ENCODE peak calls at places on chromosomes 2 and 18, in six cellular contexts. One of them, this sample, is unnamed.

GRCh38 chr2:177724398-177725287 is 332.1 kb downstream of the AGPS start:
- DNase-seq in right cardiac atrium: peak
- DNase-seq in endothelial cell of umbilical vein: peak
- DNase-seq in mesenchymal stem cell: peak
- DNase-seq in Panc1: peak
- DNase-seq in substantia nigra: peak
- DNase-seq in this sample: peak

GRCh38 chr2:60513996-60514395 is 39.5 kb downstream of the BCL11A start:
- DNase-seq in right cardiac atrium: no peak
- DNase-seq in endothelial cell of umbilical vein: no peak
- DNase-seq in mesenchymal stem cell: no peak
- DNase-seq in Panc1: no peak
- DNase-seq in substantia nigra: no peak
- DNase-seq in this sample: no peak

GRCh38 chr2:38709515-38710194 is 41.5 kb downstream of the SRSF7 start:
- DNase-seq in right cardiac atrium: no peak
- DNase-seq in endothelial cell of umbilical vein: no peak
- DNase-seq in mesenchymal stem cell: no peak
- DNase-seq in Panc1: no peak
- DNase-seq in substantia nigra: no peak
- DNase-seq in this sample: no peak

GRCh38 chr2:206713770-206714169 is 4.4 kb downstream of the DYTN start:
- DNase-seq in right cardiac atrium: no peak
- DNase-seq in endothelial cell of umbilical vein: no peak
- DNase-seq in mesenchymal stem cell: no peak
- DNase-seq in Panc1: no peak
- DNase-seq in substantia nigra: no peak
- DNase-seq in this sample: no peak

GRCh38 chr2:160293401-160293911 is 93.4 kb upstream of the ITGB6 start:
- DNase-seq in right cardiac atrium: no peak
- DNase-seq in endothelial cell of umbilical vein: no peak
- DNase-seq in mesenchymal stem cell: peak
- DNase-seq in Panc1: no peak
- DNase-seq in substantia nigra: no peak
- DNase-seq in this sample: peak

GRCh38 chr18:79394438-79395307 is 1.1 kb upstream of the NFATC1 start:
- DNase-seq in right cardiac atrium: peak
- DNase-seq in endothelial cell of umbilical vein: peak
- DNase-seq in mesenchymal stem cell: peak
- DNase-seq in Panc1: no peak
- DNase-seq in substantia nigra: no peak
- DNase-seq in this sample: peak

GRCh38 chr2:157838442-157839161 is 37.5 kb downstream of the ACVR1 start:
- DNase-seq in right cardiac atrium: peak
- DNase-seq in endothelial cell of umbilical vein: peak
- DNase-seq in mesenchymal stem cell: peak
- DNase-seq in Panc1: no peak
- DNase-seq in substantia nigra: no peak
- DNase-seq in this sample: peak

GRCh38 chr18:50454379-50455005 is 79.6 kb downstream of the SKA1 start:
- DNase-seq in right cardiac atrium: no peak
- DNase-seq in endothelial cell of umbilical vein: no peak
- DNase-seq in mesenchymal stem cell: no peak
- DNase-seq in Panc1: no peak
- DNase-seq in substantia nigra: no peak
- DNase-seq in this sample: no peak

GRCh38 chr2:181848356-181848876 is 43.1 kb upstream of the ITPRID2 start:
- DNase-seq in right cardiac atrium: no peak
- DNase-seq in endothelial cell of umbilical vein: no peak
- DNase-seq in mesenchymal stem cell: no peak
- DNase-seq in Panc1: no peak
- DNase-seq in substantia nigra: no peak
- DNase-seq in this sample: no peak

GRCh38 chr18:77088977-77089795 is 43.4 kb downstream of the MBP start:
- DNase-seq in right cardiac atrium: no peak
- DNase-seq in endothelial cell of umbilical vein: no peak
- DNase-seq in mesenchymal stem cell: no peak
- DNase-seq in Panc1: no peak
- DNase-seq in substantia nigra: no peak
- DNase-seq in this sample: no peak

GRCh38 chr2:10258726-10259125 is 44.0 kb upstream of the HPCAL1 start:
- DNase-seq in right cardiac atrium: no peak
- DNase-seq in endothelial cell of umbilical vein: no peak
- DNase-seq in mesenchymal stem cell: no peak
- DNase-seq in Panc1: no peak
- DNase-seq in substantia nigra: no peak
- DNase-seq in this sample: no peak

GRCh38 chr2:69754633-69755032 is 12.7 kb downstream of the ANXA4 start:
- DNase-seq in right cardiac atrium: no peak
- DNase-seq in endothelial cell of umbilical vein: no peak
- DNase-seq in mesenchymal stem cell: no peak
- DNase-seq in Panc1: no peak
- DNase-seq in substantia nigra: no peak
- DNase-seq in this sample: no peak
- H3K27ac ChIP-seq in right cardiac atrium: peak
- H3K27ac ChIP-seq in endothelial cell of umbilical vein: no peak
- H3K27ac ChIP-seq in mesenchymal stem cell: peak
- H3K27ac ChIP-seq in Panc1: peak
- H3K27ac ChIP-seq in substantia nigra: no peak
- H3K27ac ChIP-seq in this sample: no peak

GRCh38 chr18:6327895-6328623 is 86.7 kb downstream of the L3MBTL4 start:
- DNase-seq in right cardiac atrium: no peak
- DNase-seq in endothelial cell of umbilical vein: no peak
- DNase-seq in mesenchymal stem cell: no peak
- DNase-seq in Panc1: no peak
- DNase-seq in substantia nigra: no peak
- DNase-seq in this sample: no peak

GRCh38 chr18:6327485-6327884 is 87.2 kb downstream of the L3MBTL4 start:
- DNase-seq in right cardiac atrium: no peak
- DNase-seq in endothelial cell of umbilical vein: no peak
- DNase-seq in mesenchymal stem cell: no peak
- DNase-seq in Panc1: no peak
- DNase-seq in substantia nigra: no peak
- DNase-seq in this sample: no peak

GRCh38 chr18:6328624-6329016 is 86.1 kb downstream of the L3MBTL4 start:
- DNase-seq in right cardiac atrium: peak
- DNase-seq in endothelial cell of umbilical vein: no peak
- DNase-seq in mesenchymal stem cell: no peak
- DNase-seq in Panc1: no peak
- DNase-seq in substantia nigra: no peak
- DNase-seq in this sample: no peak

GRCh38 chr18:6323319-6323889 is 91.3 kb downstream of the L3MBTL4 start:
- DNase-seq in right cardiac atrium: no peak
- DNase-seq in endothelial cell of umbilical vein: no peak
- DNase-seq in mesenchymal stem cell: no peak
- DNase-seq in Panc1: no peak
- DNase-seq in substantia nigra: no peak
- DNase-seq in this sample: no peak

GRCh38 chr18:6326566-6326965 is 88.1 kb downstream of the L3MBTL4 start:
- DNase-seq in right cardiac atrium: no peak
- DNase-seq in endothelial cell of umbilical vein: no peak
- DNase-seq in mesenchymal stem cell: no peak
- DNase-seq in Panc1: no peak
- DNase-seq in substantia nigra: no peak
- DNase-seq in this sample: no peak
- H3K27ac ChIP-seq in right cardiac atrium: no peak
- H3K27ac ChIP-seq in endothelial cell of umbilical vein: no peak
- H3K27ac ChIP-seq in mesenchymal stem cell: no peak
- H3K27ac ChIP-seq in Panc1: no peak
- H3K27ac ChIP-seq in substantia nigra: no peak
- H3K27ac ChIP-seq in this sample: no peak

GRCh38 chr18:27948981-27949380 is 227.9 kb downstream of the CDH2 start:
- DNase-seq in right cardiac atrium: no peak
- DNase-seq in endothelial cell of umbilical vein: no peak
- DNase-seq in mesenchymal stem cell: no peak
- DNase-seq in Panc1: no peak
- DNase-seq in substantia nigra: no peak
- DNase-seq in this sample: no peak
- H3K27ac ChIP-seq in right cardiac atrium: no peak
- H3K27ac ChIP-seq in endothelial cell of umbilical vein: no peak
- H3K27ac ChIP-seq in mesenchymal stem cell: no peak
- H3K27ac ChIP-seq in Panc1: no peak
- H3K27ac ChIP-seq in substantia nigra: no peak
- H3K27ac ChIP-seq in this sample: no peak

GRCh38 chr2:164015328-164016123 is 279.7 kb upstream of the FIGN start:
- DNase-seq in right cardiac atrium: peak
- DNase-seq in endothelial cell of umbilical vein: no peak
- DNase-seq in mesenchymal stem cell: no peak
- DNase-seq in Panc1: no peak
- DNase-seq in substantia nigra: no peak
- DNase-seq in this sample: peak

GRCh38 chr2:164008752-164009151 is 272.9 kb upstream of the FIGN start:
- DNase-seq in right cardiac atrium: no peak
- DNase-seq in endothelial cell of umbilical vein: no peak
- DNase-seq in mesenchymal stem cell: no peak
- DNase-seq in Panc1: no peak
- DNase-seq in substantia nigra: no peak
- DNase-seq in this sample: no peak

GRCh38 chr2:164014068-164014577 is 278.3 kb upstream of the FIGN start:
- DNase-seq in right cardiac atrium: peak
- DNase-seq in endothelial cell of umbilical vein: no peak
- DNase-seq in mesenchymal stem cell: no peak
- DNase-seq in Panc1: no peak
- DNase-seq in substantia nigra: peak
- DNase-seq in this sample: no peak

GRCh38 chr2:164014791-164015190 is 279.0 kb upstream of the FIGN start:
- DNase-seq in right cardiac atrium: no peak
- DNase-seq in endothelial cell of umbilical vein: no peak
- DNase-seq in mesenchymal stem cell: no peak
- DNase-seq in Panc1: no peak
- DNase-seq in substantia nigra: no peak
- DNase-seq in this sample: no peak

GRCh38 chr2:164009801-164010337 is 274.1 kb upstream of the FIGN start:
- DNase-seq in right cardiac atrium: no peak
- DNase-seq in endothelial cell of umbilical vein: no peak
- DNase-seq in mesenchymal stem cell: no peak
- DNase-seq in Panc1: no peak
- DNase-seq in substantia nigra: no peak
- DNase-seq in this sample: no peak
- H3K27ac ChIP-seq in right cardiac atrium: peak
- H3K27ac ChIP-seq in endothelial cell of umbilical vein: no peak
- H3K27ac ChIP-seq in mesenchymal stem cell: no peak
- H3K27ac ChIP-seq in Panc1: peak
- H3K27ac ChIP-seq in substantia nigra: peak
- H3K27ac ChIP-seq in this sample: no peak